ENCODE peak calls at places on chromosomes 6 and 20, in eight cellular contexts. P is kidney; S is activated naive CD4-positive, alpha-beta T cell; G is endothelial cell of umbilical vein; Z is hippocampal formation; O is T-helper 1 cell; D is brain pericyte; J is astrocyte of the cerebellum. Q is an unnamed sample.

GRCh38 chr20:51062065-51062464 is 39.2 kb upstream of the KCNG1 start:
- DNase-seq in O (no peak), G (no peak), Z (no peak), D (no peak), J (no peak), P (no peak), S (no peak), Q (no peak)

GRCh38 chr6:72130327-72130726 is 244.0 kb downstream of the RIMS1 start:
- DNase-seq in G (no peak), Z (no peak), P (no peak), D (no peak), O (no peak), S (no peak), J (no peak), Q (no peak)

GRCh38 chr20:31488171-31488570 is 13.1 kb downstream of the REM1 start:
- DNase-seq in D (no peak), S (no peak), J (no peak), O (no peak), P (no peak), Z (no peak), G (no peak), Q (no peak)

GRCh38 chr6:148590881-148591280 is 155.9 kb upstream of the UST start:
- DNase-seq in P (no peak), S (no peak), G (no peak), Z (no peak), J (no peak), D (no peak), O (no peak), Q (no peak)

GRCh38 chr6:79724816-79725215 is 93.7 kb downstream of the SH3BGRL2 start:
- DNase-seq in G (no peak), P (no peak), D (no peak), S (no peak), J (no peak), O (no peak), Z (no peak), Q (no peak)

GRCh38 chr20:58508762-58509395 is 6.3 kb downstream of the APCDD1L start:
- DNase-seq in J (no peak), D (no peak), Z (no peak), O (no peak), P (no peak), G (no peak), S (no peak), Q (no peak)

GRCh38 chr6:4413073-4413472 is 277.7 kb upstream of the ECI2 start:
- DNase-seq in O (no peak), G (no peak), D (no peak), Z (no peak), J (no peak), P (no peak), S (no peak), Q (no peak)

GRCh38 chr6:40536442-40536841 is 50.7 kb downstream of the LRFN2 start:
- DNase-seq in P (no peak), S (no peak), O (no peak), G (no peak), J (no peak), D (no peak), Z (no peak), Q (peak)

GRCh38 chr6:36546664-36546957 is 668 bp downstream of the STK38 start:
- DNase-seq in G (peak), D (no peak), S (no peak), P (no peak), J (no peak), Z (no peak), O (no peak), Q (peak)

GRCh38 chr6:108368431-108369030 is 73.7 kb downstream of the AFG1L start:
- DNase-seq in O (no peak), J (no peak), Z (no peak), P (no peak), D (no peak), S (no peak), G (no peak), Q (no peak)

GRCh38 chr20:57425150-57426013 is 34.2 kb downstream of the RBM38 start:
- DNase-seq in G (no peak), D (no peak), O (no peak), Z (no peak), S (no peak), P (no peak), J (no peak), Q (no peak)

GRCh38 chr20:57078101-57078500 is 188.3 kb downstream of the BMP7 start:
- DNase-seq in D (no peak), S (no peak), G (no peak), P (no peak), O (no peak), Z (no peak), J (no peak), Q (no peak)

GRCh38 chr6:139743629-139744028 is 369.2 kb upstream of the CITED2 start:
- DNase-seq in D (no peak), G (peak), P (no peak), S (no peak), Z (no peak), O (no peak), J (peak), Q (no peak)

GRCh38 chr20:9397928-9398327 is 116.5 kb upstream of the LAMP5 start:
- DNase-seq in Z (no peak), D (no peak), O (no peak), P (no peak), G (no peak), J (no peak), S (no peak), Q (no peak)

GRCh38 chr6:136538836-136539235 is 11.4 kb downstream of the MAP7 start:
- DNase-seq in P (no peak), D (no peak), O (no peak), J (no peak), S (no peak), Z (no peak), G (no peak), Q (no peak)

GRCh38 chr6:95846652-95847051 is 169.1 kb upstream of the FUT9 start:
- DNase-seq in Z (no peak), O (no peak), G (no peak), P (no peak), J (no peak), S (no peak), D (no peak), Q (no peak)

GRCh38 chr6:52594216-52594615 is 17.4 kb upstream of the TRAM2 start:
- DNase-seq in G (no peak), J (no peak), O (no peak), P (no peak), D (no peak), S (no peak), Z (no peak), Q (no peak)

GRCh38 chr20:15378151-15378550 is 1040.7 kb upstream of the FLRT3 start:
- DNase-seq in G (no peak), D (no peak), P (no peak), O (no peak), J (no peak), S (no peak), Z (no peak), Q (no peak)

GRCh38 chr20:1291191-1291741 is 25.2 kb downstream of the SNPH start:
- DNase-seq in D (no peak), O (no peak), S (no peak), J (no peak), G (peak), P (peak), Z (no peak), Q (peak)